ENCODE peak calls at places on chromosome 22, in eight cellular contexts. One of them, this sample, is unnamed.

GRCh38 chr22:20441631-20442484 is 4.2 kb upstream of the SCARF2 start:
- DNase-seq in activated CD8-positive, alpha-beta memory T cell treated with anti-CD3 and anti-CD28 coated beads, Interleukin-2, amount 10 ng/mL, durations not matched to agents 7 days and 5 days: no peak
- DNase-seq in endothelial cell: no peak
- DNase-seq in amygdala: no peak
- DNase-seq in cerebellar nuclear complex: no peak
- DNase-seq in B cell: no peak
- DNase-seq in BJ: no peak
- DNase-seq in tibial nerve: no peak
- DNase-seq in this sample: no peak

GRCh38 chr22:39133871-39134270 is 18.6 kb downstream of the CBX7 start:
- DNase-seq in activated CD8-positive, alpha-beta memory T cell treated with anti-CD3 and anti-CD28 coated beads, Interleukin-2, amount 10 ng/mL, durations not matched to agents 7 days and 5 days: no peak
- DNase-seq in endothelial cell: no peak
- DNase-seq in amygdala: no peak
- DNase-seq in cerebellar nuclear complex: no peak
- DNase-seq in B cell: no peak
- DNase-seq in BJ: no peak
- DNase-seq in tibial nerve: no peak
- DNase-seq in this sample: no peak

GRCh38 chr22:42879371-42880021 is 22.4 kb upstream of the ARFGAP3 start:
- DNase-seq in activated CD8-positive, alpha-beta memory T cell treated with anti-CD3 and anti-CD28 coated beads, Interleukin-2, amount 10 ng/mL, durations not matched to agents 7 days and 5 days: no peak
- DNase-seq in endothelial cell: no peak
- DNase-seq in amygdala: no peak
- DNase-seq in cerebellar nuclear complex: no peak
- DNase-seq in B cell: no peak
- DNase-seq in BJ: no peak
- DNase-seq in tibial nerve: no peak
- DNase-seq in this sample: no peak

GRCh38 chr22:27937453-27937852 is 18.4 kb upstream of the PITPNB start:
- DNase-seq in activated CD8-positive, alpha-beta memory T cell treated with anti-CD3 and anti-CD28 coated beads, Interleukin-2, amount 10 ng/mL, durations not matched to agents 7 days and 5 days: no peak
- DNase-seq in endothelial cell: no peak
- DNase-seq in amygdala: no peak
- DNase-seq in cerebellar nuclear complex: no peak
- DNase-seq in B cell: no peak
- DNase-seq in BJ: no peak
- DNase-seq in tibial nerve: no peak
- DNase-seq in this sample: no peak

GRCh38 chr22:43592470-43592869 is 180.7 kb downstream of the MPPED1 start:
- DNase-seq in activated CD8-positive, alpha-beta memory T cell treated with anti-CD3 and anti-CD28 coated beads, Interleukin-2, amount 10 ng/mL, durations not matched to agents 7 days and 5 days: no peak
- DNase-seq in endothelial cell: peak; percentile 50
- DNase-seq in amygdala: no peak
- DNase-seq in cerebellar nuclear complex: no peak
- DNase-seq in B cell: no peak
- DNase-seq in BJ: no peak
- DNase-seq in tibial nerve: no peak
- DNase-seq in this sample: no peak

GRCh38 chr22:35349368-35349703 is 31.6 kb upstream of the HMOX1 start:
- DNase-seq in activated CD8-positive, alpha-beta memory T cell treated with anti-CD3 and anti-CD28 coated beads, Interleukin-2, amount 10 ng/mL, durations not matched to agents 7 days and 5 days: no peak
- DNase-seq in endothelial cell: no peak
- DNase-seq in amygdala: no peak
- DNase-seq in cerebellar nuclear complex: no peak
- DNase-seq in B cell: no peak
- DNase-seq in BJ: no peak
- DNase-seq in tibial nerve: no peak
- DNase-seq in this sample: no peak

GRCh38 chr22:43467171-43467570 is 55.4 kb downstream of the MPPED1 start:
- DNase-seq in activated CD8-positive, alpha-beta memory T cell treated with anti-CD3 and anti-CD28 coated beads, Interleukin-2, amount 10 ng/mL, durations not matched to agents 7 days and 5 days: no peak
- DNase-seq in endothelial cell: no peak
- DNase-seq in amygdala: no peak
- DNase-seq in cerebellar nuclear complex: no peak
- DNase-seq in B cell: no peak
- DNase-seq in BJ: no peak
- DNase-seq in tibial nerve: no peak
- DNase-seq in this sample: no peak

GRCh38 chr22:37480387-37481346 is 5.5 kb downstream of the MFNG start:
- DNase-seq in activated CD8-positive, alpha-beta memory T cell treated with anti-CD3 and anti-CD28 coated beads, Interleukin-2, amount 10 ng/mL, durations not matched to agents 7 days and 5 days: no peak
- DNase-seq in endothelial cell: no peak
- DNase-seq in amygdala: no peak
- DNase-seq in cerebellar nuclear complex: no peak
- DNase-seq in B cell: no peak
- DNase-seq in BJ: no peak
- DNase-seq in tibial nerve: no peak
- DNase-seq in this sample: no peak

GRCh38 chr22:43185860-43186261 is 1.1 kb downstream of the TTLL12 start:
- DNase-seq in activated CD8-positive, alpha-beta memory T cell treated with anti-CD3 and anti-CD28 coated beads, Interleukin-2, amount 10 ng/mL, durations not matched to agents 7 days and 5 days: no peak
- DNase-seq in endothelial cell: no peak
- DNase-seq in amygdala: no peak
- DNase-seq in cerebellar nuclear complex: peak; percentile 56
- DNase-seq in B cell: no peak
- DNase-seq in BJ: no peak
- DNase-seq in tibial nerve: peak; percentile 52
- DNase-seq in this sample: peak; percentile 34

GRCh38 chr22:37267128-37267587 is 15.2 kb upstream of the CYTH4 start:
- DNase-seq in activated CD8-positive, alpha-beta memory T cell treated with anti-CD3 and anti-CD28 coated beads, Interleukin-2, amount 10 ng/mL, durations not matched to agents 7 days and 5 days: peak; percentile 83
- DNase-seq in endothelial cell: peak; percentile 83
- DNase-seq in amygdala: no peak
- DNase-seq in cerebellar nuclear complex: no peak
- DNase-seq in B cell: peak; percentile 76
- DNase-seq in BJ: no peak
- DNase-seq in tibial nerve: no peak
- DNase-seq in this sample: peak; percentile 92